ENCODE peak calls at places on chromosomes 3 and 15, in ten cellular contexts. E, Y, W, C, R, V, D, N, F and J are unnamed samples.
A peak's percentile ranks its signal among the peaks of the same experiment; 100 is the strongest.

GRCh38 chr15:89129123-89129815 is 41.0 kb downstream of the ABHD2 start:
- DNase-seq in R (no peak), V (peak; percentile 32), Y (peak; percentile 62), E (peak; percentile 30), D (no peak), F (no peak), N (peak; percentile 28), C (peak; percentile 55), W (peak; percentile 59), J (peak; percentile 63)

GRCh38 chr3:127104586-127104985 is 88.3 kb upstream of the PRR23E start:
- DNase-seq in C (no peak), D (no peak), E (no peak), R (no peak), Y (no peak), W (no peak), N (no peak), F (no peak), V (no peak), J (no peak)

GRCh38 chr3:47780727-47781325 is 867 bp downstream of the SMARCC1 start:
- DNase-seq in E (no peak), R (no peak), Y (peak; percentile 72), W (peak; percentile 30), V (no peak), D (no peak), C (no peak), N (no peak), F (peak; percentile 44), J (no peak)

GRCh38 chr15:37616215-37616614 is 318.2 kb upstream of the TMCO5A start:
- DNase-seq in E (no peak), C (no peak), R (no peak), V (no peak), F (no peak), D (no peak), N (no peak), W (no peak), Y (no peak), J (no peak)

GRCh38 chr3:108972482-108972881 is 18.8 kb upstream of the GUCA1C start:
- DNase-seq in D (no peak), W (no peak), V (no peak), R (no peak), Y (no peak), F (no peak), N (no peak), E (no peak), C (no peak), J (no peak)

GRCh38 chr15:70508561-70509281 is 254.6 kb downstream of the UACA start:
- DNase-seq in R (no peak), N (peak; percentile 72), D (no peak), W (no peak), E (no peak), Y (peak; percentile 54), F (peak; percentile 7), V (no peak), C (no peak), J (no peak)

GRCh38 chr3:172987268-172987667 is 153.8 kb downstream of the SPATA16 start:
- DNase-seq in D (no peak), N (no peak), W (no peak), E (no peak), C (no peak), Y (peak; percentile 10), F (peak; percentile 16), V (no peak), R (peak; percentile 26), J (no peak)

GRCh38 chr3:143119974-143120715 is 574 bp downstream of the CHST2 start:
- DNase-seq in W (peak; percentile 59), V (peak; percentile 38), F (no peak), Y (peak; percentile 19), D (no peak), N (no peak), C (peak; percentile 89), R (no peak), E (peak; percentile 32), J (no peak)

GRCh38 chr15:25905140-25905539 is 42.0 kb upstream of the ATP10A start:
- DNase-seq in F (no peak), N (no peak), Y (no peak), D (peak; percentile 69), R (no peak), C (no peak), E (no peak), V (no peak), W (no peak), J (no peak)
- TF ChIP-seq POLR2AphosphoS5 in F (no peak), N (no peak), Y (no peak), D (peak; percentile 25), R (no peak), C (no peak), E (no peak), V (no peak), W (no peak), J (peak; percentile 26)

DNA sequence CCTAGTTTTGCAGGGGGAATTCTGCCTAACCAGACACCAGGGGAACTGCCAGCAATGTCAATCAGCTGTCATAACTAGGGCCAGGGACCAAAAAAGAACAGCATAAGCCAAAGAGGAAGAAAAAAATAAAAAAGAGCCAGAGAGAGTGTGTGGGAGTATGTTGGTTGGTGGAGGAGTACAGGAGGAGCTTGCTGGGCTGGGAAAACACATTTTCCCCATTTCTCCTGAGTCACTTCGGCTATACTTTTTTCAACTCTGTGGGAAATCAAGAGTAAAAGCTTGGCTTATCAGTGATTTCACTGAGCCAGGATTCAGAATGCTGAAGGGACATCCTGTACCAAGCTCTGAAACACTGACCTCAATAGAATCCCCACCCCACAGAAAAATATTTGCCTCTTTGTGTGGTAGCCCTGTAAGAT is 144.7 kb upstream of the DPH6 start:
- DNase-seq in E (no peak), C (no peak), V (no peak), F (no peak), Y (peak; percentile 97), D (no peak), R (no peak), W (no peak), N (no peak), J (no peak)
- TF ChIP-seq POLR2AphosphoS5 in E (no peak), C (peak; percentile 36), V (no peak), F (no peak), Y (no peak), D (no peak), R (no peak), W (no peak), N (no peak), J (peak; percentile 77)

GRCh38 chr15:36525430-36525829 is 54.0 kb upstream of the CDIN1 start:
- DNase-seq in W (no peak), F (no peak), R (no peak), E (no peak), D (no peak), V (no peak), Y (no peak), N (no peak), C (no peak), J (no peak)
- TF ChIP-seq POLR2AphosphoS5 in W (no peak), F (no peak), R (no peak), E (no peak), D (no peak), V (no peak), Y (no peak), N (no peak), C (no peak), J (no peak)

GRCh38 chr3:192410684-192410960 is 316.7 kb downstream of the FGF12 start:
- DNase-seq in D (no peak), E (no peak), Y (no peak), N (no peak), F (no peak), C (no peak), V (no peak), W (no peak), R (no peak), J (no peak)
- TF ChIP-seq POLR2AphosphoS5 in D (no peak), E (no peak), Y (no peak), N (no peak), F (no peak), C (no peak), V (no peak), W (no peak), R (no peak), J (no peak)

GRCh38 chr3:8759038-8759755 is 10.2 kb downstream of the OXTR start:
- DNase-seq in E (no peak), R (no peak), V (no peak), Y (no peak), W (no peak), F (no peak), C (no peak), N (no peak), D (no peak), J (no peak)
- TF ChIP-seq POLR2AphosphoS5 in E (no peak), R (no peak), V (no peak), Y (no peak), W (no peak), F (no peak), C (no peak), N (no peak), D (no peak), J (no peak)

GRCh38 chr15:69457304-69458280 is 5.0 kb downstream of the RPLP1 start:
- DNase-seq in R (no peak), N (no peak), Y (no peak), V (no peak), W (no peak), F (no peak), C (no peak), E (no peak), D (no peak), J (no peak)

GRCh38 chr15:69456208-69457166 is 3.9 kb downstream of the RPLP1 start:
- DNase-seq in C (no peak), F (no peak), V (no peak), D (no peak), N (no peak), E (no peak), Y (no peak), W (no peak), R (no peak), J (no peak)

GRCh38 chr15:69451951-69452701 is 492 bp upstream of the RPLP1 start:
- DNase-seq in N (no peak), V (no peak), C (no peak), F (peak; percentile 92), D (peak; percentile 72), E (no peak), R (no peak), W (peak; percentile 30), Y (no peak), J (no peak)

GRCh38 chr15:69452702-69453513 is at the start of gene RPLP1:
- DNase-seq in R (peak; percentile 81), Y (peak; percentile 95), F (no peak), W (peak; percentile 97), V (peak; percentile 79), E (peak; percentile 75), C (peak; percentile 98), N (peak; percentile 90), D (peak; percentile 99), J (peak; percentile 98)

DNA sequence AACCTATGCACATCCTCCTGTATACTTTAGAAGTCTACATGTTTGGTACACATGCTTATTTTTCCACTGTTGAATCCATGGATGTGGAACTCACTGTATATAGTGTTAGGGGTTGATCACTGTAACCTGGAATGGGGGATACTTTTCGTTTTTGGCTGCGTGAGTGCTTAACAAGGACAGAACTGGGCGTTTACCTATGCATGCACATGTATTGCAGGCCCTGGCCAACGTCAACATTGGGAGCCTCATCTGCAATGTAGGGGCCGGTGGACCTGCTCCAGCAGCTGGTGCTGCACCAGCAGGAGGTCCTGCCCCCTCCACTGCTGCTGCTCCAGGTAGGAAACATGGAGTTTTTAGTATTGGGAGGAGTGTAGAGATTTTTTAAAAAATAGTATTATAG is 2.3 kb downstream of the RPLP1 start:
- DNase-seq in N (no peak), F (no peak), Y (no peak), D (no peak), C (no peak), E (no peak), R (no peak), V (no peak), W (no peak), J (no peak)
- TF ChIP-seq POLR2AphosphoS5 in N (no peak), F (peak; percentile 43), Y (no peak), D (no peak), C (no peak), E (no peak), R (no peak), V (no peak), W (no peak), J (no peak)